ENCODE peak calls at places on chromosomes 2 and 18, in six cellular contexts. U is endothelial cell of umbilical vein, Q is ovary, Y is fibroblast of lung, C is H9, N is tibial artery. B is an unnamed sample.

GRCh38 chr18:12017079-12017478 is 35.8 kb downstream of the IMPA2 start:
- DNase-seq in U (no peak), Q (no peak), Y (no peak), C (no peak), N (no peak), B (no peak)

GRCh38 chr2:44244135-44244871 is 31.0 kb upstream of the SLC3A1 start:
- DNase-seq in U (peak; percentile 86), Q (peak; percentile 51), Y (peak; percentile 62), C (peak; percentile 61), N (peak; percentile 71), B (peak; percentile 33)

GRCh38 chr2:49224426-49225010 is 70.2 kb upstream of the FSHR start:
- DNase-seq in U (no peak), Q (no peak), Y (peak; percentile 3), C (no peak), N (no peak), B (no peak)

GRCh38 chr2:152466925-152467676 is 132.1 kb downstream of the FMNL2 start:
- DNase-seq in U (no peak), Q (no peak), Y (peak; percentile 44), C (no peak), N (no peak), B (no peak)

GRCh38 chr2:2890901-2891300 is 486.7 kb downstream of the EIPR1 start:
- DNase-seq in U (no peak), Q (no peak), Y (no peak), C (peak; percentile 5), N (peak; percentile 44), B (no peak)

GRCh38 chr18:58640891-58641610 is 12.2 kb upstream of the ALPK2 start:
- DNase-seq in U (no peak), Q (no peak), Y (no peak), C (no peak), N (no peak), B (no peak)

GRCh38 chr18:61865466-61866165 is 27.2 kb downstream of the RNF152 start:
- DNase-seq in U (no peak), Q (no peak), Y (no peak), C (no peak), N (no peak), B (no peak)

GRCh38 chr2:165905854-165906253 is 47.7 kb downstream of the TTC21B start:
- DNase-seq in U (peak; percentile 75), Q (no peak), Y (peak; percentile 52), C (no peak), N (no peak), B (no peak)

GRCh38 chr18:11994708-11995444 is 13.6 kb downstream of the IMPA2 start:
- DNase-seq in U (no peak), Q (no peak), Y (peak; percentile 21), C (peak; percentile 79), N (peak; percentile 56), B (no peak)

GRCh38 chr2:202043473-202043872 is 9.8 kb downstream of the FZD7 start:
- DNase-seq in U (no peak), Q (no peak), Y (no peak), C (no peak), N (no peak), B (no peak)

GRCh38 chr2:221501210-221501882 is 70.8 kb downstream of the EPHA4 start:
- DNase-seq in U (peak; percentile 81), Q (no peak), Y (peak; percentile 88), C (no peak), N (no peak), B (no peak)

GRCh38 chr18:46302866-46303485 is 198.8 kb downstream of the HAUS1 start:
- DNase-seq in U (no peak), Q (no peak), Y (no peak), C (no peak), N (peak; percentile 25), B (no peak)

GRCh38 chr18:47720741-47721140 is 209.7 kb downstream of the SMAD2 start:
- DNase-seq in U (no peak), Q (no peak), Y (no peak), C (no peak), N (no peak), B (no peak)

GRCh38 chr18:78860117-78860516 is 119.5 kb upstream of the SALL3 start:
- DNase-seq in U (no peak), Q (no peak), Y (no peak), C (no peak), N (no peak), B (no peak)

GRCh38 chr2:26715528-26716270 is 23.2 kb downstream of the KCNK3 start:
- DNase-seq in U (no peak), Q (no peak), Y (no peak), C (no peak), N (no peak), B (no peak)
- H3K27ac ChIP-seq in U (no peak overlapping the region), Q (no peak overlapping the region), Y (no peak overlapping the region), C (no peak overlapping the region), N (no peak overlapping the region), B (no peak overlapping the region)

GRCh38 chr2:46435353-46435752 is 44.0 kb upstream of the TMEM247 start:
- DNase-seq in U (no peak), Q (no peak), Y (no peak), C (no peak), N (no peak), B (no peak)

GRCh38 chr2:46436800-46437199 is 42.6 kb upstream of the TMEM247 start:
- DNase-seq in U (no peak), Q (no peak), Y (no peak), C (no peak), N (no peak), B (no peak)

GRCh38 chr2:46434851-46435273 is 44.5 kb upstream of the TMEM247 start:
- DNase-seq in U (no peak), Q (no peak), Y (peak; percentile 92), C (no peak), N (no peak), B (no peak)

GRCh38 chr2:46438102-46438501 is 41.3 kb upstream of the TMEM247 start:
- DNase-seq in U (no peak), Q (no peak), Y (no peak), C (no peak), N (no peak), B (no peak)

DNA sequence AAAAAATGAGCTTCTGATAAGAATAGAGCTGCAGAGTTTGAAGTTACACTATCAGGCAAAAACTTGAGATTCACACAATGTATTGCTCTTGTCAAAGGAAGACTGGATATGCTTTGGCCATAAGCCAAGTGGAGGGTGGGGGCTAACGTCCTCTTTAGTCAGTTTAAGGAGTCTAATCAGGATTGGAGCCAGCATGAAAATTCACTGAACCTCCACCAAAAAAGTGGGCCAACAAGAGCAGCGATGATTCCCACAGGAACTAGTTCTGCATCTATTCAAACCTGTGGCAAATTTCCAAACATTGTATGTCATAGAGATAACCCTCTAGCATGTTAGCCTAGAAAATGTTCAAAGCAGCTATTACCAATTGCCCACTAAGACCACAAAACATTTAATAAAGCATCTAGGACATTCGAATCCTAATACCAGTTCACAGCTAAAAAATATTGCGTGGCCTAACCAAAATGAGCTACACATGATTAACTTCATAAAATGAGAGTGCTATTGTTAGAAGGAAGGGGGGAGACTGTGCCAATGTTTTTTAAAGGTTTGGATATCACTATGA is 43.5 kb upstream of the TMEM247 start:
- DNase-seq in U (no peak), Q (no peak), Y (peak; percentile 66), C (no peak), N (no peak), B (no peak)
- TF ChIP-seq CTCF in U (no peak), Q (no peak), Y (no peak), C (no peak), N (no peak), B (no peak)

GRCh38 chr18:24802439-24802838 is 342.0 kb downstream of the HRH4 start:
- DNase-seq in U (no peak), Q (no peak), Y (no peak), C (no peak), N (no peak), B (no peak)
- H3K27ac ChIP-seq in U (no peak overlapping the region), Q (no peak overlapping the region), Y (no peak overlapping the region), C (no peak overlapping the region), N (no peak overlapping the region), B (no peak overlapping the region)

GRCh38 chr18:50340078-50340477 is 34.8 kb upstream of the SKA1 start:
- DNase-seq in U (no peak), Q (peak; percentile 16), Y (no peak), C (peak; percentile 80), N (no peak), B (no peak)
- TF ChIP-seq CTCF in U (no peak), Q (no peak), Y (no peak), C (peak; percentile 69), N (no peak), B (no peak)

GRCh38 chr2:241506793-241507429 is 1.5 kb downstream of the STK25 start:
- DNase-seq in U (peak; percentile 46), Q (no peak), Y (no peak), C (no peak), N (no peak), B (no peak)

GRCh38 chr2:241507430-241508239 is 749 bp downstream of the STK25 start:
- DNase-seq in U (peak; percentile 65), Q (peak; percentile 51), Y (peak; percentile 37), C (peak; percentile 57), N (peak; percentile 75), B (peak; percentile 9)

GRCh38 chr2:241503776-241504392 is 4.5 kb downstream of the STK25 start:
- DNase-seq in U (no peak), Q (no peak), Y (no peak), C (no peak), N (no peak), B (no peak)

GRCh38 chr2:241505781-241506201 is 2.6 kb downstream of the STK25 start:
- DNase-seq in U (no peak), Q (no peak), Y (no peak), C (no peak), N (no peak), B (no peak)

DNA sequence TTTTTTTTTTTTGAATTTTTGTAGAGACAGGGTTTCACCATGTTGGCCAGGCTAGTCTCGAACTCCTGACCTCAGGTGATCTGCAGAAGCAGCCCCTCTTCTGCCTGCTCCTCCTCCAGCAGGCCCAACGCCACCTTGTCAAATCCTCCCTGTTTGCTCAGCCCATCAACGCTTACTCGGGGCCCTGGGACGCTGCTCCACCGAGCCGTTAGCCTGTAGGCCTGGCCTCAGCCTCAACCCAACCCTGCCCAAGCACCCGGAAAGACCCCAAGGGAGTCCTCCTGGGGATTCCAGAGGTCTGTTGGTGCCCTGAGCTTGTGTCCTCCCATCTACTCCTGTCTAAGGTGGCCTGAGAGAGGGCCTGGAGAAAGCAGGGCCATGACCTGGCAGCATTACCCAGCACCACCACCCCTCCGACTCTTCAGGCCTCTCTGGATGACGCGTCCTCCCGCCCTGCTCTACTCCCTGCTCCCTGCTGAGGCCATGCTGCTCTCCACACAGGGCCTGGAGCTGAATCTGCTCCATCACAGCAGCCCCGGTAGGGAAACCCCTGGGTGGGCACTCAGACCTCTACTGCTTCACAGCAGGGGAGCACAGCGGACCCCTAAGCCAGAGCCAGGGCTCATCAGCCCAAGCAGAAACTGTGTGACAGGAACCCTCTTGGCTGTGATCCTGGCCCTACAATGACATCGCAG is 3.2 kb downstream of the STK25 start:
- DNase-seq in U (no peak), Q (no peak), Y (no peak), C (no peak), N (no peak), B (no peak)
- H3K27ac ChIP-seq in U (no peak overlapping the region), Q (no peak overlapping the region), Y (no peak overlapping the region), C (no peak overlapping the region), N (no peak overlapping the region), B (no peak overlapping the region)

B was measured in CD4-positive, alpha-beta T cell.